ENCODE peak calls at places on chromosomes 4 and X, in four cellular contexts. S is fibroblast of lung, E is Karpas-422, Q is endodermal cell. C is an unnamed sample.

GRCh38 chr4:150217192-150217591 is 138.9 kb downstream of the DCLK2 start:
- DNase-seq in S (peak), E (peak), Q (no peak), C (peak)

GRCh38 chrX:120453985-120454384 is 15.1 kb downstream of the LAMP2 start:
- DNase-seq in S (no peak), E (no peak), Q (no peak), C (peak)

GRCh38 chr4:185290656-185291055 is 81.3 kb downstream of the SNX25 start:
- DNase-seq in S (no peak), E (no peak), Q (no peak), C (no peak)

GRCh38 chr4:78612398-78613005 is 60.9 kb downstream of the ANXA3 start:
- DNase-seq in S (peak), E (peak), Q (no peak), C (peak)

GRCh38 chr4:180148737-180149136 is 2094.5 kb upstream of the TENM3 start:
- DNase-seq in S (peak), E (no peak), Q (no peak), C (no peak)

GRCh38 chr4:33395731-33396485 is 2675.7 kb downstream of the PCDH7 start:
- DNase-seq in S (no peak), E (no peak), Q (no peak), C (no peak)

GRCh38 chr4:22676058-22676457 is 16.7 kb upstream of the GBA3 start:
- DNase-seq in S (no peak), E (no peak), Q (no peak), C (no peak)

GRCh38 chr4:125382995-125383394 is 68.2 kb downstream of the FAT4 start:
- DNase-seq in S (no peak), E (no peak), Q (no peak), C (peak)

GRCh38 chr4:176838611-176839411 is 46.1 kb upstream of the VEGFC start:
- DNase-seq in S (peak), E (no peak), Q (no peak), C (peak)

GRCh38 chr4:152225680-152226079 is 310.2 kb downstream of the FBXW7 start:
- DNase-seq in S (no peak), E (no peak), Q (no peak), C (no peak)

GRCh38 chr4:38137080-38137479 is 176.9 kb downstream of the PTTG2 start:
- DNase-seq in S (no peak), E (no peak), Q (no peak), C (no peak)

GRCh38 chrX:36908801-36909403 is 99.3 kb upstream of the FAM47C start:
- DNase-seq in S (peak), E (peak), Q (no peak), C (peak)

GRCh38 chrX:70313503-70313902 is 23.6 kb downstream of the KIF4A start:
- DNase-seq in S (peak), E (no peak), Q (no peak), C (no peak)

GRCh38 chr4:73311428-73311827 is 52.8 kb upstream of the ANKRD17 start:
- DNase-seq in S (peak), E (peak), Q (no peak), C (peak)

GRCh38 chr4:110821186-110821585 is 198.3 kb upstream of the PITX2 start:
- DNase-seq in S (no peak), E (no peak), Q (no peak), C (no peak)

GRCh38 chr4:1638873-1639272 is 45.2 kb downstream of the FAM53A start:
- DNase-seq in S (no peak), E (no peak), Q (no peak), C (no peak)

DNA sequence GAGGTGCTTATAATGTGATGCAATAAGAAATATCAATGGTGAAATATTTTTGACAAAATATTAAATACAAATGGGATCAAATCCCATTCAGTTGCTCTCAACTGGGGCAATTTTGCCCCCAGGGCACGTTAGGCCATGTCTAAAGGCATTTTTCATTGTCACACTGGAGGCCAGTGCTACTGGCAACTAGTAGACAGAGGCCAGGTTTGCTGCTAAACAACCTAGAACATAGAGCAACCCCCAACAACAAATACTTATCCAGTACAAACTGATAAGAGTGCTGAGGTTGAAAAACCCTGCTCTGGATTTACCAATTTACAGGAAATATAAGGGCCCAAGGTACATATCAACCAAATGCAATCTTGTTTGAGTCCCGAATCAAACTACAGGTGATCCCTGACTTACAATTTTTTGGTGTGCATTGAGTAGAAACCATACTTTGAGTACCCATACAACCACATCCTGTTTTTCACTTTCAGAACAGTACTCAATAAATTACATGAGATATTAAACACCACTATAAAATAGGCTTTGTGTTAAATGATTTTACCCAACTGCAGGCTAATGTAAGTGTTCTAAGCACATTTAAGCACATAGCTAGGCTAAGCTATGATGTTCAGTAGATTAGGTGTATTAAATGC is 237.5 kb downstream of the HNRNPD start:
- DNase-seq in S (no peak), E (no peak), Q (no peak), C (no peak)
- H3K9ac ChIP-seq in S (no peak), E (no peak), Q (no peak), C (no peak)

GRCh38 chr4:93829531-93830089 is 1.1 kb downstream of the ATOH1 start:
- DNase-seq in S (no peak), E (no peak), Q (peak), C (no peak)
- H3K9ac ChIP-seq in S (no peak), E (no peak), Q (no peak), C (no peak)

GRCh38 chr4:147839651-147840050 is 107.8 kb downstream of the ARHGAP10 start:
- DNase-seq in S (no peak), E (no peak), Q (no peak), C (no peak)

GRCh38 chr4:147839200-147839599 is 107.3 kb downstream of the ARHGAP10 start:
- DNase-seq in S (no peak), E (no peak), Q (no peak), C (no peak)

GRCh38 chr4:147840846-147841732 is 109.2 kb downstream of the ARHGAP10 start:
- DNase-seq in S (peak), E (no peak), Q (no peak), C (peak)

GRCh38 chr4:147843162-147843561 is 111.3 kb downstream of the ARHGAP10 start:
- DNase-seq in S (no peak), E (peak), Q (peak), C (no peak)

GRCh38 chr4:147842573-147842972 is 110.7 kb downstream of the ARHGAP10 start:
- DNase-seq in S (peak), E (no peak), Q (no peak), C (no peak)
- H3K9ac ChIP-seq in S (no peak), E (no peak), Q (no peak), C (no peak)

DNA sequence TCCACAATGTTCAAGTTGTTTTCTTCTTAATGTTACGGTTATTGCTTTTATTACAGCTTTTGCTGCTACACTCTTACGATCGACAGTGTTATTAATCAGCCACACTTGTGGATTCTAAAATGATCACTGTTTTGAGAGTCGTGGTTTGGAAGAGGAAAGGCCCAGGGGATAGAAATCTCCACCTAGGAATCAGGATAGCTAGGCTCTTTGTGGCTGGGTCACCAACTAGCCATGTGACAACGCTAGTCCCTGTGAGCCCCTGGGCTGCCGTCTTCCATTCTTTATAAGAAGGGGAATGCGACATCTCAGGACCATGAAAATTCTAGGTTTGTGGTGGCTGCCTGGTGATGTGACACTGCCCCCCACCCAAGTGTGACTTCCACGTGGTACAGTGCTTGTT is 380 bp downstream of the SLC34A2 start:
- DNase-seq in S (no peak), E (no peak), Q (no peak), C (no peak)
- H3K9ac ChIP-seq in S (no peak), E (no peak), Q (peak), C (no peak)

GRCh38 chrX:45515262-45516215 is 314.9 kb upstream of the DIPK2B start:
- DNase-seq in S (peak), E (peak), Q (peak), C (peak)
- H3K9ac ChIP-seq in S (no peak), E (no peak), Q (no peak), C (peak)

GRCh38 chr4:170089743-170090666 is at the start of gene AADAT:
- DNase-seq in S (peak), E (no peak), Q (peak), C (peak)

GRCh38 chr4:170090667-170091052 is 904 bp upstream of the AADAT start:
- DNase-seq in S (no peak), E (no peak), Q (no peak), C (no peak)

GRCh38 chr4:170089274-170089742 is 448 bp downstream of the AADAT start:
- DNase-seq in S (peak), E (no peak), Q (peak), C (peak)

GRCh38 chr4:170087163-170087700 is 2.5 kb downstream of the AADAT start:
- DNase-seq in S (peak), E (no peak), Q (no peak), C (no peak)

GRCh38 chr4:170088686-170089085 is 1.1 kb downstream of the AADAT start:
- DNase-seq in S (peak), E (no peak), Q (no peak), C (no peak)
- H3K9ac ChIP-seq in S (no peak), E (no peak), Q (peak), C (no peak)

GRCh38 chr4:128427832-128428366 is 140.3 kb upstream of the PGRMC2 start:
- DNase-seq in S (peak), E (peak), Q (peak), C (peak)

GRCh38 chr4:128424524-128425195 is 137.0 kb upstream of the PGRMC2 start:
- DNase-seq in S (peak), E (no peak), Q (no peak), C (no peak)

DNA sequence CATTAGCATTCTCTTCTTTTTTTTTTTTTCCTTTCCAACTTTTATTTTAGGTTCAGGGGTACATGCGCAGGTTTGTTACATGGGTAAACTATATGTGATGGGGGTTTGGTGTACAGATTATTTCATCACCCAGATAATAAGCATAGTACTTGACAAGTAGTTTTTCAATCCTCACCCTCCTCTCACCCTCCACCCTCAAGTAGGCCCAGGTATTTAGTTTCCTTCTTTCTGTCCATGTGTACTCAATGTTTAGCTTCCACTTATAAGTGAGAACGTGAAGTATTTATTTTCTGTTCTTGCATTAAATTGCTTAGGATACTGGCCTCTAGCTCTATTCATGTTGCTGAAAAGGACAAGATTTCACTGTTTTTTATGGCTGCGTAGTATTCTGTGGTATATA is 140.8 kb upstream of the PGRMC2 start:
- DNase-seq in S (no peak), E (no peak), Q (no peak), C (no peak)
- H3K9ac ChIP-seq in S (no peak), E (peak), Q (no peak), C (no peak)

GRCh38 chr4:169228076-169228475 is 42.7 kb downstream of the SH3RF1 start:
- DNase-seq in S (no peak), E (no peak), Q (no peak), C (no peak)

GRCh38 chr4:169226565-169226964 is 44.2 kb downstream of the SH3RF1 start:
- DNase-seq in S (no peak), E (no peak), Q (no peak), C (no peak)

GRCh38 chr4:169222768-169223167 is 48.0 kb downstream of the SH3RF1 start:
- DNase-seq in S (no peak), E (no peak), Q (no peak), C (no peak)

GRCh38 chr4:169225812-169226211 is 44.9 kb downstream of the SH3RF1 start:
- DNase-seq in S (no peak), E (no peak), Q (no peak), C (peak)

DNA sequence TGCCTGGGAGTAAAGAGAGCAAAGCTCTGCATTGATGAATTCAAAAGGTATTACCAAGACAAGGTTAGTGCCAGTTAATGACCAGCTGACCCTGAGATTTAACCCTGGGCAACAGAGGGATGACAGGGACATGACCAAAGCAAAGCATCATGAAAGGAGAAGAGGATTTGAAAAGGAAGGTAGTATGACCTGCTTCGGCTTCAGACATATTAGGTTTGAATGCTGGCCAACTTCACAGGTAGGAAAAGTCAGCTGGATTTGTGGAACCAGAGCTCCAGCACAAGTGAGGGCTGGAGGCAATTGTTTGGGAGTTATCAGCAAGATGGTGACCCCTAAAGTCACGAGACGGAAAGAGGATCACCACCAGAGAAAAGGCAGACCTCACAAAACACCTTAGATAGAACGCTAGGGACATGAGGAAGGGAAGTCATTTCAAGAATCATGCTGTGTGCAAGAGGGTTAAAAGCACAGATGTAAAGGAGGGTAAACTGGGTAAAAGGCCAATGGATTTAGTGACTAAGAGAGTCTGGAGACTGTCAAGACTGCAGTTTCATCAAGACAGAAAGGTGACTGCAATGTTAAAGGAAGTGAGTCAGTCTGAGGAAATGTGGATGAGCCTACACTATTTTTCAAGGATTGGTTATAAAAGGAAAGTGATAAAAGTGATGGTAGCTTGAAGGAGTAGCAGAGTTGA is 45.6 kb downstream of the SH3RF1 start:
- DNase-seq in S (peak), E (no peak), Q (no peak), C (peak)
- H3K9ac ChIP-seq in S (no peak), E (no peak), Q (no peak), C (peak)

DNA sequence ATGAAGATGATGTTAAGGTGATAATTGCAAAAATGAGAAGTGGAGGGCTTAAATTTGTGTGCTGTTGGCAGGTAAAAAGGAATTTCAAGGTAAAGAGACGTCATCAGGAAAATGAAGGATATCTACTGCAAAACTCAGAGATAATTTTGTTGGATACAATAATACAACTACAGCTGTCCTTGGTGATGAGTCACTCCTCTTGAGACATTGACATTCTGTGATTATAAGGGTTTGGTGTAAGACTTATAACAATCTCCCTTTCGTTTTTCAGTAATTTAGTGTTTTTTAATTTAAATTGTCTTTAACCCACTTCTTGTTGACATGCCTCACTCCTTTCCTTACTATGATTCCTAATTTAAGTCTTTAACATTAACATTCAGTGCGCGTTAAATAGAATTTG is 1074.1 kb upstream of the SLIT2 start:
- DNase-seq in S (peak), E (no peak), Q (no peak), C (no peak)
- H3K9ac ChIP-seq in S (no peak), E (no peak), Q (no peak), C (no peak)

GRCh38 chrX:153861733-153862300 is 24.2 kb downstream of the L1CAM start:
- DNase-seq in S (no peak), E (no peak), Q (no peak), C (no peak)
- H3K9ac ChIP-seq in S (no peak), E (no peak), Q (no peak), C (no peak)

C was measured in endothelial cell of umbilical vein.